ENCODE peak calls at places on chromosomes 1 and 21, in four cellular contexts. E is nephron progenitor cell; N is NCI-H345; P is activated CD4-positive, alpha-beta T cell treated with anti-CD3 and anti-CD28 coated beads, Interleukin-2, amount 50 U/mL, for 1 hour. Z is an unnamed sample.

GRCh38 chr1:16020325-16020724 is 1.5 kb upstream of the CLCNKA start:
- DNase-seq in P (no peak), N (no peak), E (no peak), Z (no peak)

GRCh38 chr1:155301342-155301841 is at the start of gene PKLR:
- DNase-seq in P (no peak), N (no peak), E (no peak), Z (no peak)

GRCh38 chr1:244336232-244336899 is 115.3 kb downstream of the ADSS2 start:
- DNase-seq in N (no peak), P (no peak), E (no peak), Z (no peak)

GRCh38 chr1:87513270-87513669 is 184.6 kb downstream of the LMO4 start:
- DNase-seq in E (no peak), N (no peak), P (no peak), Z (no peak)

GRCh38 chr21:20661745-20662470 is 336.3 kb upstream of the NCAM2 start:
- DNase-seq in E (no peak), N (peak; percentile 27), P (no peak), Z (no peak)

GRCh38 chr1:228370941-228371740 is 35.5 kb downstream of the TRIM11 start:
- DNase-seq in P (no peak), N (peak; percentile 37), E (no peak), Z (peak; percentile 33)

GRCh38 chr1:44297695-44298400 is 57.2 kb downstream of the ERI3 start:
- DNase-seq in N (no peak), P (no peak), E (no peak), Z (no peak)

GRCh38 chr1:24551910-24552571 is 3.8 kb upstream of the NCMAP start:
- DNase-seq in N (no peak), E (peak; percentile 15), P (no peak), Z (no peak)

GRCh38 chr1:85240174-85240601 is 19.3 kb downstream of the C1orf52 start:
- DNase-seq in E (no peak), P (no peak), N (peak; percentile 42), Z (no peak)

GRCh38 chr1:189206617-189207016 is 1271.0 kb downstream of the BRINP3 start:
- DNase-seq in P (no peak), N (no peak), E (no peak), Z (no peak)

GRCh38 chr1:18326171-18326950 is 154.4 kb upstream of the KLHDC7A start:
- DNase-seq in N (no peak), P (no peak), E (no peak), Z (no peak)

GRCh38 chr1:241482761-241483250 is 36.7 kb downstream of the FH start:
- DNase-seq in P (no peak), N (no peak), E (no peak), Z (no peak)

GRCh38 chr1:204880906-204881305 is 10.2 kb downstream of the NFASC start:
- DNase-seq in E (no peak), N (no peak), P (no peak), Z (no peak)

GRCh38 chr1:32144033-32144432 is 35.4 kb upstream of the TXLNA start:
- DNase-seq in P (no peak), E (no peak), N (no peak), Z (no peak)

GRCh38 chr1:231630558-231631205 is 4.1 kb downstream of the DISC1 start:
- DNase-seq in N (no peak), P (no peak), E (no peak), Z (no peak)